ENCODE peak calls at places on chromosomes 16 and 17, in six cellular contexts. I, K, Y, A, E and V are unnamed samples.

GRCh38 chr16:86584726-86585721 is 6.7 kb downstream of the FOXL1 start:
- DNase-seq in K (no peak), I (no peak), A (peak; percentile 69), E (no peak), Y (no peak), V (no peak)

GRCh38 chr16:89104930-89105571 is 11.4 kb downstream of the ACSF3 start:
- DNase-seq in K (no peak), I (peak; percentile 60), E (no peak), A (no peak), Y (no peak), V (no peak)

GRCh38 chr17:1229354-1229890 is 40.8 kb upstream of the BHLHA9 start:
- DNase-seq in E (peak; percentile 29), K (peak; percentile 82), I (peak; percentile 96), Y (no peak), A (no peak), V (no peak)

GRCh38 chr17:50053654-50053960 is 2.3 kb upstream of the ITGA3 start:
- DNase-seq in E (no peak), K (no peak), I (no peak), Y (no peak), A (no peak), V (no peak)

GRCh38 chr16:67537636-67538591 is 9.3 kb downstream of the RIPOR1 start:
- DNase-seq in K (peak; percentile 75), E (peak; percentile 37), Y (no peak), A (no peak), I (peak; percentile 91), V (no peak)

GRCh38 chr17:4554441-4554996 is 665 bp downstream of the MYBBP1A start:
- DNase-seq in K (peak; percentile 64), Y (no peak), E (no peak), I (no peak), A (no peak), V (no peak)

GRCh38 chr17:21034350-21035235 is 8.2 kb downstream of the USP22 start:
- DNase-seq in A (peak; percentile 61), K (no peak), Y (no peak), I (no peak), E (peak; percentile 90), V (no peak)

GRCh38 chr17:78329263-78330059 is 30.4 kb downstream of the SOCS3 start:
- DNase-seq in A (peak; percentile 75), K (no peak), I (peak; percentile 85), Y (no peak), E (no peak), V (no peak)

GRCh38 chr17:80774643-80775281 is 216.9 kb upstream of the CHMP6 start:
- DNase-seq in Y (no peak), I (no peak), A (no peak), E (no peak), K (peak; percentile 65), V (no peak)

GRCh38 chr17:1703063-1703462 is 7.1 kb downstream of the TLCD2 start:
- DNase-seq in I (no peak), A (no peak), Y (no peak), K (no peak), E (no peak), V (no peak)

GRCh38 chr16:89822188-89823086 is 5.8 kb upstream of the SPIRE2 start:
- DNase-seq in Y (no peak), E (no peak), A (no peak), K (no peak), I (peak; percentile 60), V (no peak)

DNA sequence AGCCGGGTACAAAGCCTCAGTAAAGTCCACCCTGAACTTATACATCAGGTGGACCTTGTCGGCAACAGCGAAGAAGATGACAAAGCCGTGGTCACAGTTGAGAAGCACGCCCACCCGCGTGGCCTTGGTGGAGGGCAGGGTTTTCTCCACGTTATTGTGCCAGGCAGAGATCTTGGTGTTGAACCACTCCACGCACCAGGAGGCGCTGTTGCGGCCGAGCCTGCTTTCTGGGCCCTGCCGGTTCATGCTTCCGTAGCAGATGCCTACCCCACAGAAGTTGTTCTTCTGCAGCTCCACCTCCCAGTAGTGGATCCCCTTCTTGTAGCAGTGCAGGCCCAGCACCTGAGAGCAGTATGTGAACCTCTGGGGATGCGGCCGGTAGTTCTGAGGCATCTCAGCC is 22.1 kb downstream of the TRIM25 start:
- DNase-seq in Y (no peak), K (no peak), A (no peak), E (no peak), I (no peak), V (no peak)
- TF ChIP-seq CTCF in Y (peak; percentile 34), K (no peak), A (peak; percentile 40), E (peak; percentile 34), I (peak; percentile 55), V (peak; percentile 39)

DNA sequence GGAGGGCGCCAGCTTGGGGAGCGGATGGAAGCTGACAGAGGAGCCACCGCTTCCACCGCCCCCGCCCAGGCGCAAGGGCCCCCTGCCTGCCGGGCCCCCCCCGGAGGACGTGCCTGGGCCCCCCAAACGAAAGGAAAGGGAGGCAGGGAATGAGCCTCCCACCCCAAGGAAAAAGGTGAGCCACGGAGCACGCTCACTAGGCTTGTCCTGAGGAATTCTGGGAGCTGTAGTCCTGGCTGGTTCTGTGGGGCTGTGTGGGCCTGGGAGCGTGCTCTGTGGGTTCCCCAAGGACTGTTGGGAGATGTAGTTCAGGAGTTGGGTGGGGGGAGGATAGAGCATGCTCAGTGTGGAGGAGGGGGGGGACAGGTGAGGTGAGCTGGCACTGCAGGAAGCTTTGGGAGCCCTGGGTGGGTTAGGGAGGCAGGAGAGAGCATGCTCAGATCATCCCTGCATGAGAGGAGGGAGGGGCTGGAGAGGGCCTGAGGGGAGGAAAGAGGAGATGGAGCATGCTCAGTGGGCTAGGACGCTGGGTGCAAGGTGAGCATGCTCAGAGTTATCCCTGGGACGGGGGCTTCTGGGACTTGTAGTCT is 4.5 kb downstream of the FBXL19 start:
- DNase-seq in A (peak; percentile 42), I (no peak), E (no peak), Y (no peak), K (no peak), V (no peak)
- H3K4me3 ChIP-seq in A (no peak overlapping the region), I (no peak overlapping the region), E (no peak overlapping the region), Y (no peak overlapping the region), K (no peak overlapping the region), V (no peak overlapping the region)

GRCh38 chr17:48985436-48986245 is 11.5 kb upstream of the IGF2BP1 start:
- DNase-seq in Y (no peak), I (no peak), K (no peak), A (no peak), E (no peak), V (no peak)

GRCh38 chr17:48981927-48982539 is 13.6 kb upstream of the GIP start:
- DNase-seq in E (no peak), I (no peak), K (no peak), Y (no peak), A (no peak), V (no peak)
- TF ChIP-seq CTCF in E (no peak), I (no peak), K (no peak), Y (no peak), A (no peak), V (no peak)

DNA sequence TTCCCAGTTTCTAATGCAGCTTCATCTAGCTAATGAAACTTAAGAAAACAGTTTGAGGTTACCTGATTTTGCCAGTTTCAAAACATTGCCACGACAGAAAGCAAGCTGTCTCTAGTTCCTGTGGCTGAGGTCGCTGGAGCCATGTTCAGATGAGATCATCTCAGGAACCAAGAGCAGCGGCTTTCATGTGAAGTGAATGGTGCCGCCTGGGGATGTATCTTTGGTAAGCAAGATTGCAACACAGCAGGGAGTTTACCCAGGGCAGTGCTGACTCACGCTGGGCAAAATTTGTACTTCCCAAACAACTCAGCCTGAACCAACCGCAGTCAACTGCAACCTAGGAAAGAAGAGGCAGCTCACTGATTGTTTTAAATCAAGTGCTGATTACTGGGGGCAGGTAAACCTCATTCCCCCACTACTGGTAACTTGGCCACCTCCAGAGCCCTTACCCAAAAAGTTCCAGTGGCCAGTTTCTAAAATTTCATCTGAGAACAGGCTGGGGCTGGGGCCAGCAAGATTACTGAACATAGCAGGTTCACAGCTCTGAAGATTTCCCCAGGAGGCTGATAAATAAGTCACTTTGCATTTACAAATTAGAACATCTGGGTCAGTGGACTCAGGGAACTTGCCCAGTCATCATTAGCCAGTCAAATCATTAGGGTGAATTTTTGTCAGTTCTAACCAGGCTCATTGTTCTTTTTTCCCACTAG is at the start of gene RFFL:
- DNase-seq in I (peak; percentile 85), K (peak; percentile 95), Y (peak; percentile 89), A (peak; percentile 98), E (peak; percentile 93), V (peak; percentile 92)
- H3K4me3 ChIP-seq in I (peak within 1 kb of the TSS; percentile 19), K (peak within 1 kb of the TSS; percentile 16), Y (peak within 1 kb of the TSS; percentile 38), A (no peak within 1 kb of the TSS), E (peak within 1 kb of the TSS; percentile 52), V (peak within 1 kb of the TSS; percentile 19)

DNA sequence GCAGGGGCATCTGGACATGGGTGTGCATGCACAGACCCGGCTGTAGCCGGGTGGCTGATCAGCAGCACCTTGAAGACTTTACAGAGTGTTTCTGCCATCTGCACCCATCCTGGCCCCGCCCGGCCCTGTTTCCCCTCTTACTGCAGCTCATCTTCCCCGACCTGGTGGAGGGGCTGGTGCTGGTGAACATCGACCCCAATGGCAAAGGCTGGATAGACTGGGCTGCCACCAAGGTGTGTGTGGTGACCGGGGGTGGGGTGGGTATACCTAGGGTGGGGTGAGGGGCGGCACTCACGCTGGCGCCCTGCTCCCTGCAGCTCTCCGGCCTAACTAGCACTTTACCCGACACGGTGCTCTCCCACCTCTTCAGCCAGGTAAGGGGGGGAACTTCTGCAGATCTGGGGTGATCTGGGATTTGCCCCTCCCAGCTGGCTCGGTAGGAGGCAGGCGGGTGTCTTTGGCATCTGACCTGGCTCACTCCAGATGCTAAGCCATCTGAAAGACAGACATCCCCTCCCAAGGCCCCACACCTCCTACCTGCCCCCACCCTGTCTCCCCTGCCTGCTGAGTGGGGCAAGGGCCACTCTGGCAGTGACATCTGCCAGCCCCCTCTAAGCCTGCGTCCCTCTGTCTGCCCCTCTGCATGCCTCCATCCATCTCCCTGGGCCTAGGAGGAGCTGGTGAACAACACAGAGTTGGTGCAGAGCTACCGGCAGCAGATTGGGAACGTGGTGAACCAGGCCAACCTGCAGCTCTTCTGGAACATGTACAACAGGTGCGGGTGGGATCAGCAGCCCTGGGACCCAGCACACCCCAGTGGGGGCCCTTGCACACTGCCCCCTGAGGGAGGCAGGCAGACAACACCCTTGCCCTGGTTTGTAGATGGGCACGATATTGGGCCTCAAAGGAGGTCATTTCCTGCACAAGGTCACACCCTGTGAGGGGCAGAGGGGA is 6.6 kb downstream of the NDRG4 start:
- DNase-seq in K (peak; percentile 54), I (peak; percentile 74), Y (no peak), E (no peak), A (no peak), V (no peak)
- TF ChIP-seq CTCF in K (no peak), I (no peak), Y (no peak), E (no peak), A (no peak), V (no peak)

DNA sequence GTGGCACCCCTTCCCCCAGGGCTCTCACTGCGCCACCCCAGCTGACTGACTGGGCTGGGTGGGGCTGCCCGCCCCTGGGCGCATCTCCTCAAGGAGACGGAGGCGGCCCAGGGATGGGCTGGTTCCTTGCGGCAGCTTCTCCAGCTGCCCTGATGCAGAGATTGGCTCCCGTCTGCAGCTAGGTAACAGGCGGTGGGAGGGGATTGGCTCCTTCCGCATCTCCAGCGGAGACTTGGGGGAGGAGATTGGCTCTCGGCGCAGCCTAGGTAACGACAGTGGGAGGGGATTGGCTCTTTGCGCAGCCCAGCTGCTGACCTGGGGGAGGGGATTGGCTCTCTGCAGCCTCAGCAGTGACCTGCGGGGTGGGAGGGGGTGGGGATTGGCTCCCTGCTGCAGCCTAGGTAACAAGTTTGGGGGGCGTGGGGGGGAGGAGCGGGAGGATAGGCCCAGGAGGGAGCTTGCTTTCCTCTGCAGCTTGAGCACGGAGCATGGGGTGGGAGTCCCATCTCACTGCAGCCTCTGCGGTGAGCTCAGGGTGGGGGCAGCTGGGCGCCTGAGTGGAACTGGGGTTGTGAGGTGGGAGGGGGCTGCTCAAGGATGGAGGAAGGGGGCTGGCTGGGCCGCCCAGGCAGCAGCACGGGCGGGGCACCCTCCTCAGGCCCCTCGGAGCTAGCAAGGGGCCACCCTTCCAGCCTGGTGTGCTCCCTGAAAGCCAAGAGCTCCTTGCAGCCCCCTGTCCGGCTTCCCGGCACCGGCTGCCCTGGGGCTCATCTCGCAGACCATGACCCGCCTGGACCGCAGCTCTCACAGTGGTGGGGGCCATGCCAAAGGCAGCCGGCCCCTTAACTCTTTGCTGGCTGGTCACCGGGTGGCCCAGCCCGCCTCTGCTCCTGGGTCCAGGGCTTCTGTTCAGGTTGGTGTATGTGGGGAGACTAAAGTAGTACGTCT is 6.4 kb downstream of the NFE2L1 start:
- DNase-seq in K (peak; percentile 93), E (peak; percentile 95), I (peak; percentile 80), Y (no peak), A (peak; percentile 86), V (no peak)
- H3K4me3 ChIP-seq in K (peak overlapping the region; percentile 27), E (peak overlapping the region; percentile 93), I (peak overlapping the region; percentile 7), Y (peak overlapping the region; percentile 15), A (no peak overlapping the region), V (peak overlapping the region; percentile 9)